ENCODE peak calls at places on chromosome 13, in four cellular contexts. H is IMR-90, V is mesenchymal stem cell, W is neuronal stem cell. B is an unnamed sample.

GRCh38 chr13:100365678-100366077 is 222.9 kb downstream of the GGACT start:
- DNase-seq in H (peak), V (no peak), W (no peak), B (no peak)

GRCh38 chr13:107124129-107124718 is 556.3 kb upstream of the ARGLU1 start:
- DNase-seq in H (peak), V (peak), W (peak), B (peak)

GRCh38 chr13:73365681-73366080 is 306.9 kb downstream of the KLF5 start:
- DNase-seq in H (no peak), V (no peak), W (no peak), B (no peak)

GRCh38 chr13:34734932-34735331 is 207.1 kb upstream of the NBEA start:
- DNase-seq in H (no peak), V (no peak), W (no peak), B (peak)

GRCh38 chr13:107271226-107271625 is 703.3 kb upstream of the ARGLU1 start:
- DNase-seq in H (peak), V (peak), W (no peak), B (no peak)

GRCh38 chr13:28489536-28489935 is 5.4 kb downstream of the FLT1 start:
- DNase-seq in H (peak), V (peak), W (no peak), B (no peak)

GRCh38 chr13:106917673-106918652 is 350.0 kb upstream of the ARGLU1 start:
- DNase-seq in H (peak), V (peak), W (peak), B (peak)

GRCh38 chr13:94009696-94010095 is 469.8 kb downstream of the DCT start:
- DNase-seq in H (peak), V (no peak), W (no peak), B (peak)

GRCh38 chr13:62387642-62388041 is 972.0 kb upstream of the PCDH20 start:
- DNase-seq in H (peak), V (peak), W (no peak), B (no peak)

GRCh38 chr13:73893833-73894232 is 240.4 kb downstream of the KLF12 start:
- DNase-seq in H (no peak), V (no peak), W (no peak), B (no peak)

GRCh38 chr13:30698023-30698422 is 37.3 kb upstream of the ALOX5AP start:
- DNase-seq in H (peak), V (no peak), W (no peak), B (no peak)

GRCh38 chr13:60091573-60091972 is 72.2 kb downstream of the DIAPH3 start:
- DNase-seq in H (no peak), V (no peak), W (no peak), B (no peak)
- H2BK5ac ChIP-seq in H (peak), V (no peak), W (no peak), B (no peak)

DNA sequence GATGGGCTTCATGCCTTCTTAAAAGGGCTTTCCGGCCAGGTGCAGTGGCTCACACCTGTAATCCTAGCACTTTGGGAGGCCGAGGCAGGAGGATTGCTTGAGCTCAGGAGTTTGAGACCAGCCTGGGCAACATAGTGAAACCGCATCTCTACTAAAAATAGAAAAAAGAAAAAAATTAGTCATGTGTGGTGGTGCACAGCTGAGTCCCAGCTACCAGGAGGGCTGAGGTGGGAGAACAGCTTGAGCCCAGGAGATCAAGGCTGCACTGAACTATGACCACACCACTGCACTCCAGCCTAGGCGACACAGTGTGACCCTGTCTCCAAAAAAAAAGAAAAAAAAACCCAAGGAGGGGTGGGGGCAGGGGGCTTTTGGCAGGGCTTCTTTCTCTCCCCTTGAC is 7.2 kb downstream of the CARS2 start:
- DNase-seq in H (no peak), V (no peak), W (no peak), B (no peak)
- H3K27ac ChIP-seq in H (no peak), V (no peak), W (no peak), B (no peak)

GRCh38 chr13:36166051-36166450 is 34.9 kb upstream of the DCLK1 start:
- DNase-seq in H (no peak), V (no peak), W (no peak), B (no peak)

GRCh38 chr13:36163809-36164308 is 32.7 kb upstream of the DCLK1 start:
- DNase-seq in H (peak), V (no peak), W (no peak), B (no peak)

GRCh38 chr13:36160297-36160696 is 29.1 kb upstream of the DCLK1 start:
- DNase-seq in H (no peak), V (no peak), W (no peak), B (no peak)

GRCh38 chr13:36158606-36159005 is 27.4 kb upstream of the DCLK1 start:
- DNase-seq in H (no peak), V (no peak), W (no peak), B (peak)

GRCh38 chr13:36163303-36163702 is 32.1 kb upstream of the DCLK1 start:
- DNase-seq in H (no peak), V (no peak), W (no peak), B (peak)
- H3K4me3 ChIP-seq in H (no peak), V (no peak), W (no peak), B (no peak)

GRCh38 chr13:46630419-46631183 is 77.6 kb downstream of the LRCH1 start:
- DNase-seq in H (no peak), V (peak), W (no peak), B (no peak)
- H2BK5ac ChIP-seq in H (no peak), V (no peak), W (no peak), B (peak)

GRCh38 chr13:57935965-57936364 is 304.4 kb downstream of the PCDH17 start:
- DNase-seq in H (no peak), V (no peak), W (no peak), B (no peak)

GRCh38 chr13:57933606-57934005 is 302.1 kb downstream of the PCDH17 start:
- DNase-seq in H (no peak), V (peak), W (no peak), B (no peak)

GRCh38 chr13:57932071-57932470 is 300.5 kb downstream of the PCDH17 start:
- DNase-seq in H (no peak), V (no peak), W (no peak), B (no peak)
- H3K27ac ChIP-seq in H (no peak), V (no peak), W (no peak), B (no peak)